ENCODE peak calls at places on chromosome 12, in four cellular contexts. N, M, G and E are unnamed samples.
A peak's percentile ranks its signal among the peaks of the same experiment; 100 is the strongest.

GRCh38 chr12:26452511-26452910 is 257.1 kb downstream of the SSPN start:
- DNase-seq in G (no peak), N (no peak), M (no peak), E (no peak)

GRCh38 chr12:15662983-15663659 is 126.1 kb downstream of the EPS8 start:
- DNase-seq in G (no peak), M (no peak), N (no peak), E (no peak)

GRCh38 chr12:103805961-103806360 is 35.1 kb downstream of the NT5DC3 start:
- DNase-seq in G (no peak), N (no peak), M (no peak), E (no peak)

GRCh38 chr12:38269897-38270296 is 46.7 kb upstream of the ALG10B start:
- DNase-seq in M (no peak), G (no peak), N (no peak), E (no peak)

GRCh38 chr12:121632069-121632970 is 6.0 kb downstream of the ORAI1 start:
- DNase-seq in N (no peak), G (no peak), M (no peak), E (no peak)

GRCh38 chr12:79006306-79006705 is 141.7 kb downstream of the SYT1 start:
- DNase-seq in M (no peak), G (no peak), N (no peak), E (peak; percentile 45)

GRCh38 chr12:53726342-53726741 is 910 bp downstream of the CALCOCO1 start:
- DNase-seq in M (peak; percentile 70), N (no peak), G (no peak), E (no peak)

GRCh38 chr12:18684430-18684829 is 53.4 kb downstream of the PLCZ1 start:
- DNase-seq in M (no peak), N (no peak), G (no peak), E (no peak)

GRCh38 chr12:76591461-76591860 is 31.9 kb upstream of the OSBPL8 start:
- DNase-seq in G (no peak), M (no peak), N (no peak), E (no peak)

GRCh38 chr12:79020106-79020505 is 155.5 kb downstream of the SYT1 start:
- DNase-seq in N (no peak), G (no peak), M (no peak), E (no peak)